ENCODE peak calls at places on chromosomes 16 and 17, in nine cellular contexts. N, T, U, C, O, I, J, V and D are unnamed samples.

GRCh38 chr16:12798846-12799245 is 4.8 kb downstream of the CPPED1 start:
- DNase-seq in N (no peak), T (no peak), U (no peak), C (no peak), O (no peak), I (no peak), J (no peak), V (no peak), D (no peak)

GRCh38 chr17:55742272-55743102 is 8.4 kb upstream of the PCTP start:
- DNase-seq in N (no peak), T (no peak), U (no peak), C (no peak), O (no peak), I (no peak), J (peak), V (peak), D (no peak)

GRCh38 chr17:82709024-82709675 is 7.4 kb upstream of the FN3KRP start:
- DNase-seq in N (no peak), T (no peak), U (no peak), C (peak), O (peak), I (no peak), J (no peak), V (no peak), D (no peak)

GRCh38 chr17:42122371-42123303 is at the start of gene HSPB9:
- DNase-seq in N (peak), T (peak), U (peak), C (no peak), O (no peak), I (peak), J (no peak), V (no peak), D (no peak)

GRCh38 chr17:39099686-39100293 is 51.6 kb downstream of the PLXDC1 start:
- DNase-seq in N (no peak), T (peak), U (peak), C (no peak), O (no peak), I (no peak), J (no peak), V (no peak), D (no peak)

GRCh38 chr16:68529931-68530667 is 9.0 kb upstream of the ZFP90 start:
- DNase-seq in N (peak), T (peak), U (peak), C (peak), O (peak), I (peak), J (peak), V (peak), D (peak)

GRCh38 chr17:82452162-82452561 is 1.6 kb upstream of the CYBC1 start:
- DNase-seq in N (no peak), T (no peak), U (no peak), C (no peak), O (no peak), I (no peak), J (no peak), V (no peak), D (no peak)

GRCh38 chr17:81431545-81432482 is 36.6 kb downstream of the BAHCC1 start:
- DNase-seq in N (no peak), T (no peak), U (no peak), C (no peak), O (no peak), I (no peak), J (no peak), V (no peak), D (no peak)

GRCh38 chr16:16047761-16048160 is 98.3 kb downstream of the ABCC1 start:
- DNase-seq in N (no peak), T (no peak), U (no peak), C (no peak), O (no peak), I (no peak), J (no peak), V (no peak), D (no peak)

GRCh38 chr17:82244413-82245140 is 15.7 kb downstream of the SLC16A3 start:
- DNase-seq in N (no peak), T (peak), U (no peak), C (peak), O (no peak), I (no peak), J (no peak), V (no peak), D (no peak)

GRCh38 chr17:65261152-65261551 is 124.0 kb downstream of the RGS9 start:
- DNase-seq in N (no peak), T (no peak), U (no peak), C (no peak), O (no peak), I (no peak), J (no peak), V (no peak), D (no peak)

GRCh38 chr17:63966646-63967265 is 6.0 kb downstream of the SCN4A start:
- DNase-seq in N (no peak), T (no peak), U (no peak), C (no peak), O (no peak), I (no peak), J (no peak), V (no peak), D (no peak)

GRCh38 chr16:24273511-24273910 is 17.4 kb downstream of the CACNG3 start:
- DNase-seq in N (no peak), T (no peak), U (no peak), C (no peak), O (peak), I (no peak), J (no peak), V (no peak), D (no peak)

GRCh38 chr17:6439951-6440350 is 4.3 kb upstream of the PIMREG start:
- DNase-seq in N (no peak), T (no peak), U (no peak), C (no peak), O (no peak), I (no peak), J (peak), V (no peak), D (no peak)

GRCh38 chr17:60819447-60820130 is 141.9 kb downstream of the BCAS3 start:
- DNase-seq in N (no peak), T (no peak), U (no peak), C (no peak), O (no peak), I (no peak), J (no peak), V (peak), D (no peak)
- TF ChIP-seq EP300 in N (no peak), T (no peak), U (no peak), C (no peak), O (no peak), I (no peak), J (no peak), V (no peak), D (no peak)

GRCh38 chr17:75288784-75289121 is 480 bp downstream of the SLC25A19 start:
- DNase-seq in N (peak), T (peak), U (no peak), C (no peak), O (peak), I (peak), J (peak), V (peak), D (no peak)
- TF ChIP-seq EP300 in N (no peak), T (no peak), U (no peak), C (no peak), O (no peak), I (no peak), J (no peak), V (no peak), D (no peak)

GRCh38 chr17:71757156-71757555 is 363.7 kb upstream of the SOX9 start:
- DNase-seq in N (no peak), T (no peak), U (no peak), C (peak), O (no peak), I (no peak), J (no peak), V (no peak), D (no peak)
- TF ChIP-seq EP300 in N (no peak), T (no peak), U (no peak), C (no peak), O (no peak), I (no peak), J (no peak), V (no peak), D (no peak)

DNA sequence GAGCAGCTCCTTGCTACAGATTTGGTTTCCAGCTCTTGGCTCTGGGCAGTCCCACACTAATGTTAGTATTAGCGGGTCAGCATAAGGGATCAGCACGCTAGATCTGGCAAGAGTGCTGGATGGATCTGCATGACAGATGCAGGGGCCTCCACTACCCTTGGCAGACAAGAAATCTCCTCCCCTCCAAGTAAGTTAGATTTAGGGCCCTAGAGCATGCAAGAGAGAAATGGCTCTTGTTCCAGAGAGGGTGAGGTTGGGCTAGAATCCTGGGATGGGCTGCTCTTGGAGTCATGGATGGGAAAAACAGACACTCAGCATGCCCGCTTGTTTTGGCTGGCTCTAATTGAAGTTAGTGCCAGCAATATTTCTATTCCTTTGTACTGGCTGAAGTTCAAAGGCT is 414.3 kb downstream of the RBFOX1 start:
- DNase-seq in N (no peak), T (no peak), U (no peak), C (no peak), O (no peak), I (no peak), J (no peak), V (no peak), D (no peak)
- TF ChIP-seq EP300 in N (no peak), T (no peak), U (no peak), C (no peak), O (no peak), I (no peak), J (no peak), V (no peak), D (no peak)

GRCh38 chr17:13513039-13513405 is 88.7 kb downstream of the HS3ST3A1 start:
- DNase-seq in N (no peak), T (no peak), U (peak), C (peak), O (no peak), I (no peak), J (no peak), V (peak), D (no peak)
- TF ChIP-seq EP300 in N (no peak), T (no peak), U (no peak), C (no peak), O (no peak), I (no peak), J (no peak), V (no peak), D (no peak)